ENCODE peak calls at places on chromosomes 7 and 10, in eight cellular contexts. M, A, E, X, V, T, H and W are unnamed samples.

GRCh38 chr10:31757374-31757773 is 171.3 kb downstream of the ARHGAP12 start:
- DNase-seq in X (no peak), H (peak; percentile 38), A (no peak), E (peak; percentile 68), V (peak; percentile 65), T (no peak), M (no peak), W (no peak)

GRCh38 chr10:35234073-35234472 is 102.2 kb upstream of the CCNY start:
- DNase-seq in T (no peak), E (no peak), M (no peak), H (no peak), X (no peak), A (no peak), V (no peak), W (no peak)

GRCh38 chr7:75946207-75946855 is 31.4 kb downstream of the POR start:
- DNase-seq in X (no peak), V (no peak), A (no peak), T (no peak), M (no peak), H (no peak), E (no peak), W (no peak)

GRCh38 chr10:18312385-18313145 is 172.3 kb downstream of the CACNB2 start:
- DNase-seq in X (no peak), E (peak; percentile 38), V (no peak), A (peak; percentile 27), M (no peak), H (peak; percentile 81), T (no peak), W (peak; percentile 21)

GRCh38 chr10:48678041-48678440 is 6.6 kb upstream of the WDFY4 start:
- DNase-seq in M (no peak), A (no peak), H (no peak), X (no peak), E (no peak), T (no peak), V (no peak), W (no peak)

GRCh38 chr10:33237736-33238624 is 96.5 kb downstream of the NRP1 start:
- DNase-seq in M (no peak), A (no peak), H (no peak), T (peak; percentile 91), X (no peak), E (peak; percentile 98), V (no peak), W (peak; percentile 99)

GRCh38 chr10:124259139-124259825 is 159.4 kb downstream of the OAT start:
- DNase-seq in V (peak; percentile 25), M (no peak), H (no peak), X (no peak), T (no peak), E (no peak), A (no peak), W (no peak)

GRCh38 chr7:24025094-24025493 is 258.9 kb upstream of the NPY start:
- DNase-seq in T (no peak), M (no peak), E (peak; percentile 4), X (no peak), V (no peak), A (peak; percentile 2), H (no peak), W (peak; percentile 2)

GRCh38 chr10:64067859-64068258 is 546.7 kb downstream of the REEP3 start:
- DNase-seq in T (no peak), A (no peak), X (no peak), M (no peak), H (no peak), E (no peak), V (no peak), W (no peak)

GRCh38 chr10:10777723-10778122 is 239.9 kb upstream of the CELF2 start:
- DNase-seq in T (no peak), X (no peak), E (no peak), M (no peak), A (no peak), V (no peak), H (no peak), W (no peak)

GRCh38 chr7:7672545-7673239 is 32.1 kb downstream of the UMAD1 start:
- DNase-seq in T (no peak), H (no peak), X (no peak), E (no peak), A (no peak), V (no peak), M (no peak), W (no peak)

GRCh38 chr10:133113847-133114246 is 26.1 kb downstream of the ADGRA1 start:
- DNase-seq in A (no peak), H (no peak), X (no peak), T (no peak), V (no peak), M (no peak), E (no peak), W (no peak)